ENCODE peak calls at places on chromosome 3, in five cellular contexts. O, R, J, X and E are unnamed samples.

GRCh38 chr3:132326251-132326650 is 9.0 kb downstream of the ACP3 start:
- DNase-seq in O (no peak), R (no peak), J (no peak), X (no peak), E (no peak)

GRCh38 chr3:193118907-193119306 is 122.1 kb upstream of the PLAAT1 start:
- DNase-seq in O (no peak), R (no peak), J (no peak), X (no peak), E (no peak)

GRCh38 chr3:81218023-81218422 is 543.4 kb downstream of the GBE1 start:
- DNase-seq in O (no peak), R (no peak), J (peak; percentile 40), X (no peak), E (no peak)

GRCh38 chr3:121649645-121650044 is 11.1 kb downstream of the HCLS1 start:
- DNase-seq in O (no peak), R (no peak), J (no peak), X (no peak), E (no peak)

GRCh38 chr3:9087831-9088413 is 124.7 kb upstream of the RAD18 start:
- DNase-seq in O (no peak), R (no peak), J (no peak), X (no peak), E (no peak)

GRCh38 chr3:101675709-101676218 is 1.2 kb downstream of the ZBTB11 start:
- DNase-seq in O (peak; percentile 77), R (no peak), J (peak; percentile 35), X (no peak), E (no peak)

GRCh38 chr3:39850707-39851014 is 41.3 kb downstream of the MYRIP start:
- DNase-seq in O (no peak), R (no peak), J (no peak), X (no peak), E (no peak)

GRCh38 chr3:183309276-183309675 is 56.2 kb downstream of the B3GNT5 start:
- DNase-seq in O (no peak), R (no peak), J (no peak), X (no peak), E (no peak)

GRCh38 chr3:69906351-69906966 is 93.1 kb upstream of the SAMMSON start:
- DNase-seq in O (no peak), R (no peak), J (no peak), X (no peak), E (no peak)

GRCh38 chr3:107704477-107704876 is 181.7 kb downstream of the BBX start:
- DNase-seq in O (no peak), R (no peak), J (no peak), X (no peak), E (no peak)

GRCh38 chr3:45819543-45819942 is 22.4 kb downstream of the LZTFL1 start:
- DNase-seq in O (no peak), R (no peak), J (no peak), X (no peak), E (no peak)

GRCh38 chr3:134087046-134087974 is 57.6 kb upstream of the SLCO2A1 start:
- DNase-seq in O (no peak), R (no peak), J (no peak), X (no peak), E (no peak)

GRCh38 chr3:36714343-36714742 is 50.0 kb downstream of the DCLK3 start:
- DNase-seq in O (no peak), R (no peak), J (no peak), X (no peak), E (no peak)

GRCh38 chr3:65173841-65174240 is 486.0 kb upstream of the ADAMTS9 start:
- DNase-seq in O (no peak), R (no peak), J (no peak), X (no peak), E (no peak)

GRCh38 chr3:124386006-124386405 is 344.2 kb upstream of the UMPS start:
- DNase-seq in O (no peak), R (no peak), J (no peak), X (no peak), E (no peak)

GRCh38 chr3:179321585-179322322 is 1.1 kb upstream of the ZNF639 start:
- DNase-seq in O (no peak), R (no peak), J (peak; percentile 56), X (peak; percentile 39), E (no peak)

GRCh38 chr3:155323063-155323666 is 29.7 kb upstream of the STRIT1 start:
- DNase-seq in O (no peak), R (no peak), J (peak; percentile 61), X (peak; percentile 53), E (no peak)

GRCh38 chr3:141979050-141979671 is 102.7 kb downstream of the ATP1B3 start:
- DNase-seq in O (no peak), R (no peak), J (no peak), X (no peak), E (no peak)

GRCh38 chr3:81666502-81667121 is 94.8 kb downstream of the GBE1 start:
- DNase-seq in O (no peak), R (no peak), J (peak; percentile 14), X (no peak), E (no peak)

GRCh38 chr3:128236667-128237066 is 83.4 kb downstream of the EEFSEC start:
- DNase-seq in O (no peak), R (no peak), J (peak; percentile 45), X (no peak), E (no peak)

GRCh38 chr3:43043071-43043766 is 62.7 kb downstream of the POMGNT2 start:
- DNase-seq in O (no peak), R (no peak), J (no peak), X (no peak), E (no peak)

GRCh38 chr3:184443364-184443763 is 63.5 kb downstream of the CHRD start:
- DNase-seq in O (no peak), R (no peak), J (no peak), X (no peak), E (no peak)

GRCh38 chr3:184845819-184846218 is 33.9 kb downstream of the VPS8 start:
- DNase-seq in O (no peak), R (no peak), J (no peak), X (no peak), E (no peak)

GRCh38 chr3:14831916-14832430 is 13.2 kb downstream of the FGD5 start:
- DNase-seq in O (no peak), R (no peak), J (no peak), X (no peak), E (no peak)

GRCh38 chr3:36698314-36698713 is 66.0 kb downstream of the DCLK3 start:
- DNase-seq in O (no peak), R (no peak), J (no peak), X (no peak), E (no peak)

GRCh38 chr3:134083008-134083407 is 53.3 kb upstream of the SLCO2A1 start:
- DNase-seq in O (no peak), R (no peak), J (no peak), X (no peak), E (no peak)

GRCh38 chr3:125054436-125055164 is 1.2 kb downstream of the HEG1 start:
- DNase-seq in O (no peak), R (no peak), J (peak; percentile 61), X (peak; percentile 49), E (no peak)

GRCh38 chr3:195356151-195357086 is 85.5 kb upstream of the XXYLT1 start:
- DNase-seq in O (no peak), R (no peak), J (no peak), X (no peak), E (no peak)

GRCh38 chr3:65638301-65638700 is 400.4 kb downstream of the MAGI1 start:
- DNase-seq in O (no peak), R (no peak), J (no peak), X (no peak), E (no peak)

GRCh38 chr3:143000525-143000924 is 845 bp upstream of the U2SURP start:
- DNase-seq in O (no peak), R (peak; percentile 76), J (peak; percentile 26), X (no peak), E (no peak)

DNA sequence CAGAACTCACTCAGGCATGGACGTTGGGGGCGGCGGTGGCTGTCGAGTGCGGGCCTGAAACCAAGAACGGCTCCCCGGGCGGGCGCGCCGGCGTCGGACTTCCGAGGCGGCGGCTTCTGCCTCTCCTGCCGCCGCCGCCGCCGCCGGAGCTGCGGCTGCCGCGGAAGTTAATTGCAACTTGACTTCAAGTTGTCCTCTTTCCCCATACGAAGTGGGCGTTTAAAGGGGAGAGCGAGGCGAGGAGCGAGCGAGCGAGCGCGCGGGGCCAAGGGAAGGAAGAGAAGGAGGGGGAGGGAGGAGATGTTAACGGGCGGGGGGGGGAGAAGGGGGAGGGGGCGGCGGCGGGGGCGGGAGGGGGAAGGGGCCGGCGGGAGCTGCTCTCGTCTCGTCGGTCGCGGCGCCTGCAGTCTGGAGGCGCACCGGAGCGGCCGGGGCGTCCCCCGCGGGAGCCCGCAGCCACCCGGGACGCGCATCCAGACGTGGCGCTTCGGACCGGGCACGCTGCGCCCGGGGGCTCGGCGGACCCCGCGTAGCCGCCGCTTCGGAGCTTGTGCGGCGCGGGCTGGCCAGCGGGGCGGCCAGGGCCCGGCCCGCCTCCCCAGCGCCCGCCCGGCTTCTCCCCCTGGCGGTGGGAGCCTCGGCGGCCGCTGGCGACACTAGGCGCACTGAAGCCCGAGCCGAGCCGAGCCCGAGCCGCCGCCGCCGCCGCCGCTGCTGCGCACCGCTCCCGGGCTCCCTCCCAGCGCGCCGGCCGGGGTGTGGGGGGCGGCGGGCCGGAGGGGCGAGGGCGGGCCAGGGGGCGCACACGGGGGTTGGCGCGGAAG is 19.7 kb upstream of the SATB1 start:
- DNase-seq in O (peak; percentile 89), R (no peak), J (peak; percentile 94), X (peak; percentile 65), E (peak; percentile 86)
- TF ChIP-seq CTCF in O (no peak), R (peak; percentile 45), J (no peak), X (peak; percentile 56), E (peak; percentile 35)

GRCh38 chr3:130831716-130832400 is 62.0 kb upstream of the ATP2C1 start:
- DNase-seq in O (no peak), R (no peak), J (no peak), X (no peak), E (no peak)

GRCh38 chr3:130839815-130840214 is 54.1 kb upstream of the ATP2C1 start:
- DNase-seq in O (no peak), R (no peak), J (no peak), X (no peak), E (no peak)

GRCh38 chr3:130834476-130834875 is 59.4 kb upstream of the ATP2C1 start:
- DNase-seq in O (no peak), R (no peak), J (no peak), X (no peak), E (no peak)

GRCh38 chr3:130838898-130839572 is 54.8 kb upstream of the ATP2C1 start:
- DNase-seq in O (no peak), R (no peak), J (no peak), X (no peak), E (no peak)

DNA sequence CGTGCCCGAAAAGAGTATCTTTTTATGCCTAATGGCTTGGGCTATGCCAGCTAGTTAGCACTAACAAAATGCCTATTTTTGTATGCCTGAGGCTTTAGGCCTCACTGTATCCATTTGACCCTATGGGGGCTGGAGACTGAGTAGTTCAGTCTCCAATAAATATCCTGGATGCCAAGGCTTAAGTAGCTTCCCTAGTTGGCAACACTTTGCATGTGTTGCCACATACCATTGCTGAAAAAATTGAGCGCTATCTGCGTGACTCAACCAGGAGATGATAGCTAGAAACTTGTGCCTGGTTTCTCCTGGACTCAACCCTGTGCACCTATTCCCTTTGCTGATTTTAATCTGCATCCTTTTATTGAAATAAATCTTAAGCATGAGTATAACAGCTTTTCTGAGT is 58.4 kb upstream of the ATP2C1 start:
- DNase-seq in O (no peak), R (no peak), J (no peak), X (no peak), E (no peak)
- TF ChIP-seq CTCF in O (no peak), R (no peak), J (no peak), X (no peak), E (no peak)

GRCh38 chr3:24583004-24583403 is 88.4 kb upstream of the THRB start:
- DNase-seq in O (no peak), R (no peak), J (no peak), X (no peak), E (no peak)
- TF ChIP-seq CTCF in O (peak; percentile 22), R (no peak), J (peak; percentile 38), X (peak; percentile 35), E (no peak)

GRCh38 chr3:111277226-111277625 is 205.6 kb downstream of the NECTIN3 start:
- DNase-seq in O (no peak), R (no peak), J (no peak), X (no peak), E (no peak)
- TF ChIP-seq CTCF in O (no peak), R (no peak), J (peak; percentile 51), X (no peak), E (no peak)